ENCODE peak calls at places on chromosome 5, in five cellular contexts. One of them, this sample, is unnamed.

GRCh38 chr5:124252094-124252750 is 494.2 kb downstream of the ZNF608 start:
- DNase-seq in A549: no peak
- DNase-seq in uterus: no peak
- DNase-seq in ovary: no peak
- DNase-seq in esophagus squamous epithelium: no peak
- DNase-seq in this sample: no peak

GRCh38 chr5:11527994-11528393 is 376.3 kb downstream of the CTNND2 start:
- DNase-seq in uterus: no peak
- DNase-seq in ovary: no peak
- DNase-seq in A549: no peak
- DNase-seq in esophagus squamous epithelium: no peak
- DNase-seq in this sample: no peak

GRCh38 chr5:16406630-16407029 is 59.0 kb downstream of the ZNF622 start:
- DNase-seq in uterus: no peak
- DNase-seq in A549: no peak
- DNase-seq in ovary: no peak
- DNase-seq in esophagus squamous epithelium: no peak
- DNase-seq in this sample: no peak

GRCh38 chr5:116360008-116360853 is 214.4 kb downstream of the SEMA6A start:
- DNase-seq in esophagus squamous epithelium: no peak
- DNase-seq in ovary: peak; percentile 29
- DNase-seq in uterus: peak; percentile 55
- DNase-seq in A549: no peak
- DNase-seq in this sample: no peak

GRCh38 chr5:159156839-159157238 is 52.5 kb downstream of the RNF145 start:
- DNase-seq in esophagus squamous epithelium: no peak
- DNase-seq in A549: peak; percentile 81
- DNase-seq in ovary: peak; percentile 37
- DNase-seq in uterus: peak; percentile 53
- DNase-seq in this sample: no peak

GRCh38 chr5:179306191-179307005 is 38.9 kb downstream of the ADAMTS2 start:
- DNase-seq in ovary: no peak
- DNase-seq in A549: no peak
- DNase-seq in uterus: peak; percentile 6
- DNase-seq in esophagus squamous epithelium: no peak
- DNase-seq in this sample: peak; percentile 11

GRCh38 chr5:102295534-102296228 is 403 bp downstream of the SLCO4C1 start:
- DNase-seq in esophagus squamous epithelium: no peak
- DNase-seq in ovary: no peak
- DNase-seq in A549: no peak
- DNase-seq in uterus: no peak
- DNase-seq in this sample: peak; percentile 68

GRCh38 chr5:62340392-62340791 is 34.4 kb downstream of the KIF2A start:
- DNase-seq in uterus: no peak
- DNase-seq in ovary: no peak
- DNase-seq in esophagus squamous epithelium: no peak
- DNase-seq in A549: peak; percentile 53
- DNase-seq in this sample: no peak

GRCh38 chr5:127723571-127723970 is 20.4 kb downstream of the CCDC192 start:
- DNase-seq in uterus: peak; percentile 49
- DNase-seq in esophagus squamous epithelium: no peak
- DNase-seq in ovary: no peak
- DNase-seq in A549: peak; percentile 26
- DNase-seq in this sample: no peak

GRCh38 chr5:147346006-147346561 is 111.3 kb downstream of the STK32A start:
- DNase-seq in A549: no peak
- DNase-seq in ovary: no peak
- DNase-seq in esophagus squamous epithelium: no peak
- DNase-seq in uterus: no peak
- DNase-seq in this sample: no peak

GRCh38 chr5:126354012-126354856 is 69.0 kb upstream of the GRAMD2B start:
- DNase-seq in ovary: no peak
- DNase-seq in uterus: no peak
- DNase-seq in esophagus squamous epithelium: no peak
- DNase-seq in A549: peak; percentile 43
- DNase-seq in this sample: no peak

GRCh38 chr5:140084466-140084865 is 29.4 kb upstream of the PURA start:
- DNase-seq in uterus: no peak
- DNase-seq in esophagus squamous epithelium: no peak
- DNase-seq in ovary: no peak
- DNase-seq in A549: no peak
- DNase-seq in this sample: no peak

GRCh38 chr5:31581498-31582099 is 49.5 kb downstream of the C5orf22 start:
- DNase-seq in uterus: no peak
- DNase-seq in ovary: no peak
- DNase-seq in A549: peak; percentile 46
- DNase-seq in esophagus squamous epithelium: no peak
- DNase-seq in this sample: no peak

GRCh38 chr5:149740866-149741459 is 10.9 kb downstream of the PPARGC1B start:
- DNase-seq in ovary: no peak
- DNase-seq in A549: no peak
- DNase-seq in esophagus squamous epithelium: no peak
- DNase-seq in uterus: no peak
- DNase-seq in this sample: no peak

GRCh38 chr5:41253109-41253508 is 39.8 kb upstream of the C6 start:
- DNase-seq in A549: no peak
- DNase-seq in esophagus squamous epithelium: no peak
- DNase-seq in uterus: no peak
- DNase-seq in ovary: no peak
- DNase-seq in this sample: no peak

GRCh38 chr5:80686757-80687156 is 32.0 kb upstream of the DHFR start:
- DNase-seq in ovary: no peak
- DNase-seq in uterus: no peak
- DNase-seq in A549: peak; percentile 9
- DNase-seq in esophagus squamous epithelium: no peak
- DNase-seq in this sample: no peak

GRCh38 chr5:181255276-181255675 is 5.7 kb downstream of the TRIM52 start:
- DNase-seq in uterus: no peak
- DNase-seq in esophagus squamous epithelium: no peak
- DNase-seq in A549: no peak
- DNase-seq in ovary: no peak
- DNase-seq in this sample: no peak

GRCh38 chr5:142689081-142689480 is 3.2 kb upstream of the FGF1 start:
- DNase-seq in esophagus squamous epithelium: no peak
- DNase-seq in uterus: no peak
- DNase-seq in A549: no peak
- DNase-seq in ovary: no peak
- DNase-seq in this sample: no peak

GRCh38 chr5:131812371-131813160 is 15.7 kb upstream of the FNIP1 start:
- DNase-seq in ovary: no peak
- DNase-seq in A549: no peak
- DNase-seq in esophagus squamous epithelium: no peak
- DNase-seq in uterus: no peak
- DNase-seq in this sample: no peak

GRCh38 chr5:40505031-40505430 is 174.7 kb upstream of the PTGER4 start:
- DNase-seq in esophagus squamous epithelium: no peak
- DNase-seq in ovary: no peak
- DNase-seq in uterus: no peak
- DNase-seq in A549: no peak
- DNase-seq in this sample: no peak

GRCh38 chr5:180069589-180070247 is 1.8 kb downstream of the RNF130 start:
- DNase-seq in A549: no peak
- DNase-seq in ovary: no peak
- DNase-seq in uterus: no peak
- DNase-seq in esophagus squamous epithelium: no peak
- DNase-seq in this sample: peak; percentile 64

GRCh38 chr5:117337064-117337749 is 762.6 kb upstream of the SEMA6A start:
- DNase-seq in esophagus squamous epithelium: no peak
- DNase-seq in A549: no peak
- DNase-seq in ovary: no peak
- DNase-seq in uterus: no peak
- DNase-seq in this sample: no peak

GRCh38 chr5:81269751-81270686 is 31.4 kb upstream of the ZCCHC9 start:
- DNase-seq in ovary: no peak
- DNase-seq in uterus: no peak
- DNase-seq in esophagus squamous epithelium: no peak
- DNase-seq in A549: no peak
- DNase-seq in this sample: no peak

GRCh38 chr5:136064510-136064909 is 35.7 kb downstream of the TGFBI start:
- DNase-seq in esophagus squamous epithelium: no peak
- DNase-seq in ovary: no peak
- DNase-seq in A549: no peak
- DNase-seq in uterus: no peak
- DNase-seq in this sample: peak; percentile 42

GRCh38 chr5:68476854-68477253 is 261.3 kb downstream of the PIK3R1 start:
- DNase-seq in ovary: no peak
- DNase-seq in A549: peak; percentile 9
- DNase-seq in esophagus squamous epithelium: no peak
- DNase-seq in uterus: no peak
- DNase-seq in this sample: no peak

GRCh38 chr5:68478306-68479091 is 262.9 kb downstream of the PIK3R1 start:
- DNase-seq in A549: no peak
- DNase-seq in ovary: no peak
- DNase-seq in esophagus squamous epithelium: no peak
- DNase-seq in uterus: no peak
- DNase-seq in this sample: no peak

GRCh38 chr5:68480385-68480940 is 264.9 kb downstream of the PIK3R1 start:
- DNase-seq in esophagus squamous epithelium: no peak
- DNase-seq in ovary: no peak
- DNase-seq in uterus: no peak
- DNase-seq in A549: no peak
- DNase-seq in this sample: no peak

GRCh38 chr5:68482199-68482598 is 266.6 kb downstream of the PIK3R1 start:
- DNase-seq in uterus: no peak
- DNase-seq in ovary: no peak
- DNase-seq in esophagus squamous epithelium: no peak
- DNase-seq in A549: no peak
- DNase-seq in this sample: no peak

GRCh38 chr5:68479524-68479923 is 264.0 kb downstream of the PIK3R1 start:
- DNase-seq in uterus: no peak
- DNase-seq in A549: no peak
- DNase-seq in ovary: no peak
- DNase-seq in esophagus squamous epithelium: no peak
- DNase-seq in this sample: no peak
- TF ChIP-seq POLR2A in uterus: no peak
- TF ChIP-seq POLR2A in A549: no peak
- TF ChIP-seq POLR2A in ovary: no peak
- TF ChIP-seq POLR2A in esophagus squamous epithelium: no peak
- TF ChIP-seq POLR2A in this sample: no peak

GRCh38 chr5:96677496-96677895 is 15.3 kb downstream of the CAST start:
- DNase-seq in A549: no peak
- DNase-seq in esophagus squamous epithelium: no peak
- DNase-seq in ovary: no peak
- DNase-seq in uterus: no peak
- DNase-seq in this sample: no peak

GRCh38 chr5:96680759-96681158 is 18.6 kb downstream of the CAST start:
- DNase-seq in A549: no peak
- DNase-seq in ovary: no peak
- DNase-seq in uterus: no peak
- DNase-seq in esophagus squamous epithelium: no peak
- DNase-seq in this sample: no peak

GRCh38 chr5:96679293-96679692 is 17.1 kb downstream of the CAST start:
- DNase-seq in esophagus squamous epithelium: no peak
- DNase-seq in uterus: no peak
- DNase-seq in ovary: no peak
- DNase-seq in A549: no peak
- DNase-seq in this sample: no peak

GRCh38 chr5:96673127-96673526 is 11.0 kb downstream of the CAST start:
- DNase-seq in A549: no peak
- DNase-seq in ovary: no peak
- DNase-seq in uterus: no peak
- DNase-seq in esophagus squamous epithelium: no peak
- DNase-seq in this sample: no peak

DNA sequence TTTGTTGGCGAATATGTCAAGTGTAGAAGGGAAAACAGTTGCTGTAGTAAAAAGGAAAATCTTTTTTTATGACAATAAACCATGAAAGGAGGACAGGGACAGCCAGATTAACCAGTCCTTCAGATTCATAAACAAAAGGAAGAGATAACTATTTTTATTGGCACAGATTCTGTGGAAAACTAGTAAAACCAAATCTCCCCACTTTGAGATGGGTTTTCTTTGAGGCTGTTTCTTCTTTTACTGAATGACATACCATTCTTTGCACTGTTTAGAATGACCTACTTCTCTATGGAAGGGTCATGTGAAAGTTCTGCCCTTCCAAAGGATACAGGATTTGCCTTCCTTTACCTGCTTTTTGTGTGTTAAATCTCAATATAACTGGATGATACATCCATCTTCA is 13.7 kb downstream of the CAST start:
- DNase-seq in ovary: no peak
- DNase-seq in uterus: no peak
- DNase-seq in A549: no peak
- DNase-seq in esophagus squamous epithelium: no peak
- DNase-seq in this sample: no peak
- TF ChIP-seq CTCF in ovary: no peak
- TF ChIP-seq CTCF in uterus: no peak
- TF ChIP-seq CTCF in A549: no peak
- TF ChIP-seq CTCF in esophagus squamous epithelium: no peak
- TF ChIP-seq CTCF in this sample: no peak

GRCh38 chr5:10229306-10230048 is 20.2 kb downstream of the ATPSCKMT start:
- DNase-seq in A549: no peak
- DNase-seq in uterus: no peak
- DNase-seq in ovary: no peak
- DNase-seq in esophagus squamous epithelium: no peak
- DNase-seq in this sample: no peak
- TF ChIP-seq POLR2A in A549: no peak
- TF ChIP-seq POLR2A in uterus: no peak
- TF ChIP-seq POLR2A in ovary: no peak
- TF ChIP-seq POLR2A in esophagus squamous epithelium: no peak
- TF ChIP-seq POLR2A in this sample: no peak

GRCh38 chr5:138533973-138534941 is 8.8 kb downstream of the ETF1 start:
- DNase-seq in A549: no peak
- DNase-seq in esophagus squamous epithelium: no peak
- DNase-seq in uterus: no peak
- DNase-seq in ovary: no peak
- DNase-seq in this sample: no peak

GRCh38 chr5:138528744-138529469 is 14.1 kb downstream of the ETF1 start:
- DNase-seq in A549: no peak
- DNase-seq in esophagus squamous epithelium: no peak
- DNase-seq in ovary: no peak
- DNase-seq in uterus: no peak
- DNase-seq in this sample: no peak

GRCh38 chr5:138528208-138528607 is 14.8 kb downstream of the ETF1 start:
- DNase-seq in A549: no peak
- DNase-seq in ovary: no peak
- DNase-seq in esophagus squamous epithelium: no peak
- DNase-seq in uterus: no peak
- DNase-seq in this sample: no peak

GRCh38 chr5:138527170-138527569 is 15.9 kb downstream of the ETF1 start:
- DNase-seq in uterus: no peak
- DNase-seq in ovary: no peak
- DNase-seq in A549: no peak
- DNase-seq in esophagus squamous epithelium: no peak
- DNase-seq in this sample: no peak

GRCh38 chr5:138529812-138530211 is 13.2 kb downstream of the ETF1 start:
- DNase-seq in A549: no peak
- DNase-seq in ovary: no peak
- DNase-seq in esophagus squamous epithelium: no peak
- DNase-seq in uterus: no peak
- DNase-seq in this sample: no peak
- TF ChIP-seq CTCF in A549: no peak
- TF ChIP-seq CTCF in ovary: no peak
- TF ChIP-seq CTCF in esophagus squamous epithelium: no peak
- TF ChIP-seq CTCF in uterus: no peak
- TF ChIP-seq CTCF in this sample: no peak